ENCODE peak calls at places on chromosomes 12 and 14, in four cellular contexts. U is AG10803, Y is A549, I is testis. R is an unnamed sample.

GRCh38 chr14:77123381-77124344 is 17.9 kb downstream of the ZDHHC22 start:
- DNase-seq in U (no peak), Y (no peak), I (peak; percentile 70), R (no peak)

GRCh38 chr14:36845346-36846042 is 183.8 kb downstream of the PAX9 start:
- DNase-seq in U (peak; percentile 50), Y (no peak), I (no peak), R (no peak)

GRCh38 chr12:27802511-27802910 is 22.5 kb upstream of the MANSC4 start:
- DNase-seq in U (no peak), Y (no peak), I (no peak), R (no peak)

GRCh38 chr12:104619305-104619704 is 162.6 kb downstream of the CHST11 start:
- DNase-seq in U (no peak), Y (no peak), I (no peak), R (no peak)

GRCh38 chr14:104355949-104356737 is 217.8 kb downstream of the KIF26A start:
- DNase-seq in U (no peak), Y (no peak), I (no peak), R (no peak)

GRCh38 chr12:126518596-126519200 is 1453.5 kb downstream of the AACS start:
- DNase-seq in U (no peak), Y (no peak), I (no peak), R (no peak)

GRCh38 chr14:90523544-90523943 is 126.7 kb downstream of the CALM1 start:
- DNase-seq in U (peak; percentile 54), Y (no peak), I (no peak), R (no peak)

GRCh38 chr12:53733051-53733812 is 6.0 kb upstream of the CALCOCO1 start:
- DNase-seq in U (no peak), Y (no peak), I (no peak), R (no peak)

GRCh38 chr14:24376448-24377070 is 8.6 kb downstream of the NFATC4 start:
- DNase-seq in U (no peak), Y (no peak), I (no peak), R (no peak)

GRCh38 chr12:80643961-80644360 is 63.5 kb upstream of the MYF6 start:
- DNase-seq in U (no peak), Y (no peak), I (no peak), R (no peak)

GRCh38 chr12:122123051-122123760 is 44.6 kb downstream of the MLXIP start:
- DNase-seq in U (peak; percentile 56), Y (peak; percentile 76), I (peak; percentile 79), R (no peak)

GRCh38 chr12:53713516-53713915 is 13.7 kb downstream of the CALCOCO1 start:
- DNase-seq in U (no peak), Y (no peak), I (no peak), R (no peak)

GRCh38 chr14:93971635-93972027 is 4.7 kb downstream of the ASB2 start:
- DNase-seq in U (no peak), Y (no peak), I (no peak), R (no peak)

GRCh38 chr12:61870658-61871559 is 389.3 kb upstream of the USP15 start:
- DNase-seq in U (no peak), Y (no peak), I (no peak), R (no peak)

GRCh38 chr14:72614891-72615410 is 278.9 kb downstream of the DPF3 start:
- DNase-seq in U (no peak), Y (no peak), I (no peak), R (no peak)

GRCh38 chr12:11773889-11774677 is 124.6 kb downstream of the ETV6 start:
- DNase-seq in U (no peak), Y (no peak), I (no peak), R (no peak)

GRCh38 chr12:17383321-17383720 is 706.7 kb downstream of the RERGL start:
- DNase-seq in U (no peak), Y (no peak), I (no peak), R (no peak)

GRCh38 chr12:95408201-95408600 is 65.8 kb upstream of the METAP2 start:
- DNase-seq in U (no peak), Y (no peak), I (no peak), R (no peak)

GRCh38 chr14:32939254-32940065 is 781 bp downstream of the NPAS3 start:
- DNase-seq in U (peak; percentile 77), Y (no peak), I (peak; percentile 87), R (no peak)

GRCh38 chr14:69685716-69686115 is 74.3 kb downstream of the SUSD6 start:
- DNase-seq in U (peak; percentile 61), Y (no peak), I (peak; percentile 83), R (no peak)

GRCh38 chr12:49615725-49616124 is 7.6 kb upstream of the PRPF40B start:
- DNase-seq in U (peak; percentile 27), Y (peak; percentile 19), I (no peak), R (no peak)

GRCh38 chr12:49626169-49626835 is 2.9 kb downstream of the PRPF40B start:
- DNase-seq in U (no peak), Y (no peak), I (no peak), R (no peak)

GRCh38 chr12:65779091-65779642 is 45.1 kb upstream of the HMGA2 start:
- DNase-seq in U (peak; percentile 61), Y (peak; percentile 63), I (no peak), R (no peak)

GRCh38 chr12:68899251-68899771 is 33.7 kb downstream of the CPM start:
- DNase-seq in U (peak; percentile 98), Y (peak; percentile 52), I (peak; percentile 88), R (no peak)

GRCh38 chr12:123935956-123936355 is 36.7 kb downstream of the CCDC92 start:
- DNase-seq in U (no peak), Y (no peak), I (no peak), R (no peak)

GRCh38 chr14:73741876-73742519 is 27.8 kb upstream of the PNMA1 start:
- DNase-seq in U (no peak), Y (no peak), I (no peak), R (no peak)

GRCh38 chr12:133057446-133057845 is 20.1 kb downstream of the ZNF84 start:
- DNase-seq in U (no peak), Y (peak; percentile 29), I (no peak), R (no peak)

GRCh38 chr14:74684444-74684843 is 28.4 kb downstream of the AREL1 start:
- DNase-seq in U (no peak), Y (no peak), I (no peak), R (peak; percentile 16)

GRCh38 chr12:42426733-42427132 is 100.8 kb downstream of the PPHLN1 start:
- DNase-seq in U (peak; percentile 27), Y (peak; percentile 76), I (no peak), R (no peak)

GRCh38 chr12:109305547-109305946 is 3.5 kb downstream of the FOXN4 start:
- DNase-seq in U (no peak), Y (no peak), I (no peak), R (no peak)

GRCh38 chr12:110073049-110073831 is 24.9 kb upstream of the C12orf76 start:
- DNase-seq in U (peak; percentile 14), Y (no peak), I (peak; percentile 66), R (no peak)

GRCh38 chr12:56994231-56994746 is 12.1 kb downstream of the ZBTB39 start:
- DNase-seq in U (no peak), Y (no peak), I (no peak), R (no peak)

GRCh38 chr14:88872976-88873375 is 48.5 kb downstream of the TTC8 start:
- DNase-seq in U (no peak), Y (no peak), I (no peak), R (no peak)

GRCh38 chr14:87081004-87081403 is 912.0 kb downstream of the GALC start:
- DNase-seq in U (no peak), Y (no peak), I (no peak), R (no peak)

DNA sequence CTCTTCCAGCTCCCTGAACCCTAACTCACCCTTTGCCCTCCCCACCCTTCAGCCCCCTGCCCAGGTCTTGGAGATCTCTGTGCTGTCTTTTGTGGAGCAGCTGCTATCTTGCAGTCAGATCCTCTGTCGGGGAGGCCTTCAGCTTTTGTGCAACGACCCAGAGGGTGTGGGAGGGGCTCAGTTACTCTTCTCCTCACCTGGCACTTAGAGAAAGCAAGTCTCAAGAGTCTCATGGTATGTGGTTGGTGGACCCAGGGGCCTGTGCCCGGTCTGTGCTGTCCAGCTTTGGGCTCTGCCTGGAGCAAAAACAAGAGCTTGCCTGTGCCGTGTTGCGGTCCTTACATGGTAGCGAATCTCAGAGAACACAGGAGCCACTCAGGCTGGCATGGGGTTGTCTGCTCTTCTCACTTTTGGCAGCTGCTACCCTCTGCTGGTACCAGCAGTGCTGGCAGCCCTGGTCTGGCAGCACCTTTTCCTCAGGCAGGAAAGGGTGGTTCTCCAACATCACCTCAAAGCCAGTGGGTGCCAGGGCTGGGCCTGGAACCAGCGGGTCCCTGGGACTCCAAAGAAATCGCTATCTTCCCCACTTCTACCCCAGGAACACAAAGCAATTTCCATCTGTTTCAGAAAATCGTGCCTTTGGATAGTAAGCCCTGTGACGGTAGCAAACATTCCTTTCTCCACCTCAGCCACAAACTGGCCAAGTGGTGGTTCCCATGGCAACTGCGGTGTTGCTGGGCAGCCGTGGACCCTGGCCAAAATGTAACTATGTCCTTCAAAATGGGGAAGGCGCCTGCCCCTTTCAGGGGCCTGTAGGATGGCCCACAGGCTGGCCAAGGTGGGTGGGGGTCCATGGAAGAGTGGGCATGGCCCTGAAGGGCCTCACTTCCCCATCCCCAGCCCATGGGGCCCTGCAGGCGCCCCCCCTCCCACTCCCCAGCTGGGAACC is 90.0 kb downstream of the RIN3 start:
- DNase-seq in U (peak; percentile 75), Y (peak; percentile 46), I (peak; percentile 43), R (no peak)
- TF ChIP-seq CTCF in U (peak; percentile 14), Y (peak; percentile 38), I (no peak), R (peak; percentile 25)

DNA sequence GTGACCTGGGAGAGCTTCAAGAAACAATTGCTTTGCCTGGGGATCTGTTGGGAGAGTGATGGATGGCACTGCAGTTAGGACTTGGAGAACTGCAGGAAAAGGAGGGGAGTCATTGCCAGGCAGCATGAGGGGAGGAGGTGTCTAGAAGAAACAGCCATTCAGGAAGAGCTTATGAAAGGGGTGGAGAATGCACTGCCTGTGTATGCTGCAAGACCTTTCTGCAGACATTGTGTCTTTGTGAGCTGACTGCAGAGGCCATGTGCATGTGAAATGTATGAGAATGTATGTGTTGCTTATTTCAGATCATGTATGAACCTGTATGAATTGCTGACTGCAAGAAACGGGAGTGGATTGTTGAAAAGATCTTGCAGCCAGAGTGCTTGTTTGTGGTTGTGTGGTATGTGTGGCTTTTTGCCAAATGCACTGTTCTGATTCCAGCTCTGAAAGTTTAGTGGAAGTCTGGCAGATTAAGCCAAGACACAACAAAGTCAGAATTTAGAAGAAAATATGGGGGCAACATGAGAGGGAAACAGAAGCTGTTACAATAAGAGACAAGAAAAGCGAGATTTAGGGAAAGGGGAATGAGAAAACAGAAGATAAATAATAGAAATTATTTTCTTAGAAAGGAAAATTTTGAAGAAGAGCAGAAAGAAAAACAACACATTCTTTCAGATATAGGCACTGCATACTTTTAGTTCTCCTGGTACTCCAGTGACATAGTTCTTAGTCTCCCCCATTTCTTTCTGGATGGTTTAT is 9.8 kb upstream of the RIMKLB start:
- DNase-seq in U (peak; percentile 83), Y (peak; percentile 76), I (peak; percentile 86), R (no peak)
- H3K4me3 ChIP-seq in U (peak overlapping the region; percentile 9), Y (peak overlapping the region; percentile 3), I (no peak overlapping the region), R (no peak overlapping the region)

GRCh38 chr12:48084066-48084465 is 21.8 kb downstream of the SENP1 start:
- DNase-seq in U (peak; percentile 36), Y (peak; percentile 34), I (no peak), R (no peak)
- TF ChIP-seq CTCF in U (peak; percentile 38), Y (peak; percentile 43), I (peak; percentile 39), R (no peak)

GRCh38 chr12:4156317-4156716 is 117.2 kb upstream of the CCND2 start:
- DNase-seq in U (no peak), Y (no peak), I (no peak), R (no peak)
- H3K4me3 ChIP-seq in U (no peak overlapping the region), Y (no peak overlapping the region), I (no peak overlapping the region), R (no peak overlapping the region)